ENCODE peak calls at places on chromosomes 12 and 14, in seven cellular contexts. Q is MM.1S; P is NT2/D1; F is astrocyte of the spinal cord; X is GM12878; D is CD4-positive, CD25-positive, alpha-beta regulatory T cell; T is RWPE2. C is an unnamed sample.

GRCh38 chr12:47801904-47802246 is 17.8 kb downstream of the HDAC7 start:
- DNase-seq in F (no peak), P (no peak), D (no peak), Q (no peak), X (no peak), T (no peak), C (no peak)

GRCh38 chr14:74048291-74048690 is 29.1 kb downstream of the BBOF1 start:
- DNase-seq in Q (no peak), X (no peak), D (no peak), T (no peak), F (peak; percentile 5), P (peak; percentile 22), C (no peak)

GRCh38 chr14:98725196-98725595 is 546.8 kb downstream of the BCL11B start:
- DNase-seq in D (no peak), Q (peak; percentile 60), X (no peak), F (no peak), P (no peak), T (no peak), C (no peak)

GRCh38 chr14:98935921-98936320 is 336.1 kb downstream of the BCL11B start:
- DNase-seq in D (no peak), T (peak; percentile 31), P (no peak), Q (no peak), X (no peak), F (no peak), C (no peak)

GRCh38 chr12:106767954-106768501 is 6.5 kb upstream of the RIC8B start:
- DNase-seq in T (no peak), F (peak; percentile 38), P (peak; percentile 82), X (no peak), D (no peak), Q (no peak), C (no peak)

GRCh38 chr12:108484431-108484830 is 30.6 kb upstream of the FICD start:
- DNase-seq in D (no peak), X (no peak), F (no peak), P (no peak), Q (no peak), T (no peak), C (no peak)

GRCh38 chr12:50979369-50980052 is 27.2 kb downstream of the HIGD1C start:
- DNase-seq in X (peak; percentile 39), T (no peak), D (peak; percentile 72), F (no peak), P (no peak), Q (peak; percentile 81), C (no peak)

GRCh38 chr14:22819191-22819988 is 4.2 kb upstream of the SLC7A7 start:
- DNase-seq in Q (peak; percentile 35), X (no peak), P (no peak), F (peak; percentile 80), D (no peak), T (no peak), C (no peak)

GRCh38 chr12:53533476-53533875 is 26.2 kb upstream of the NPFF start:
- DNase-seq in T (no peak), D (no peak), P (no peak), F (no peak), Q (no peak), X (no peak), C (no peak)

GRCh38 chr12:108855284-108856169 is 1.9 kb downstream of the SSH1 start:
- DNase-seq in D (no peak), Q (no peak), T (no peak), X (no peak), P (no peak), F (peak; percentile 40), C (no peak)

GRCh38 chr14:68279437-68279720 is 459.8 kb downstream of the RAD51B start:
- DNase-seq in F (no peak), P (no peak), Q (no peak), T (no peak), D (no peak), X (no peak), C (no peak)

GRCh38 chr14:68278568-68279436 is 459.2 kb downstream of the RAD51B start:
- DNase-seq in Q (no peak), D (no peak), X (no peak), F (peak; percentile 87), T (no peak), P (no peak), C (no peak)

GRCh38 chr14:68281497-68281896 is 461.9 kb downstream of the RAD51B start:
- DNase-seq in X (no peak), P (no peak), F (no peak), D (no peak), T (no peak), Q (no peak), C (no peak)

GRCh38 chr14:68282479-68283377 is 463.1 kb downstream of the RAD51B start:
- DNase-seq in D (peak; percentile 83), P (no peak), F (no peak), Q (peak; percentile 29), X (peak; percentile 86), T (no peak), C (no peak)

GRCh38 chr14:68279777-68280233 is 460.2 kb downstream of the RAD51B start:
- DNase-seq in T (no peak), D (no peak), Q (no peak), X (peak; percentile 97), F (no peak), P (no peak), C (no peak)
- H3K4me3 ChIP-seq in T (no peak overlapping the region), D (no peak overlapping the region), Q (no peak overlapping the region), X (peak overlapping the region; percentile 31), F (no peak overlapping the region), P (no peak overlapping the region), C (no peak overlapping the region)

DNA sequence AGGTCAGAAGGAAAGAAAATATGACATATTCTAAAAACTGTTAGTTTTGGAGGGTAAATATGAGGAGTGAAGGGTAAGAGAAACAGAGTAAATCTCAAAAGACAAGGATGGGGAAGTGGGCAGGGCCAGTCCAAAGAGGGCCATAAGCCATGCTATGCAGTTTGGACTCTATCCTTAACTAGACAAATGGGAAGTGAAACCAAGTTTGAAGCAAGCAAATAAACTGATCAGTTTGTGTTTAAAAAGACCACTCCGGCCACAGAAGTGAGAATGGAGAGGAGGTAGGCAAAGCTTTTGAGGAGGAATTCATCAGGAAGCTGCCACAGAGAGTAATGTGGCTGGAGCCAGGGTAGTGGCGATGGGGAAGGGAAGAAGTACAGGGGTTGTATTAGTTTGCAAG is 37.5 kb upstream of the DAAM1 start:
- DNase-seq in P (no peak), X (no peak), Q (no peak), F (no peak), D (no peak), T (no peak), C (no peak)
- H3K4me3 ChIP-seq in P (no peak overlapping the region), X (no peak overlapping the region), Q (no peak overlapping the region), F (no peak overlapping the region), D (no peak overlapping the region), T (no peak overlapping the region), C (no peak overlapping the region)

GRCh38 chr12:67826946-67827719 is 162.1 kb upstream of the IFNG-AS1 start:
- DNase-seq in Q (no peak), F (no peak), X (no peak), D (no peak), P (no peak), T (no peak), C (no peak)

GRCh38 chr12:67826148-67826547 is 163.1 kb upstream of the IFNG-AS1 start:
- DNase-seq in T (no peak), X (no peak), F (no peak), P (no peak), Q (no peak), D (no peak), C (no peak)

GRCh38 chr12:67832155-67832554 is 157.1 kb upstream of the IFNG-AS1 start:
- DNase-seq in Q (no peak), D (no peak), T (no peak), X (no peak), F (no peak), P (no peak), C (no peak)

GRCh38 chr12:67829873-67830272 is 159.4 kb upstream of the IFNG-AS1 start:
- DNase-seq in P (no peak), X (no peak), T (no peak), Q (no peak), D (no peak), F (no peak), C (no peak)

GRCh38 chr12:67827820-67828383 is 161.3 kb upstream of the IFNG-AS1 start:
- DNase-seq in F (peak; percentile 97), X (no peak), D (peak; percentile 27), Q (no peak), P (peak; percentile 6), T (peak; percentile 71), C (no peak)
- H3K4me3 ChIP-seq in F (peak overlapping the region; percentile 49), X (no peak overlapping the region), D (peak overlapping the region; percentile 65), Q (no peak overlapping the region), P (no peak overlapping the region), T (peak overlapping the region; percentile 15), C (no peak overlapping the region)

DNA sequence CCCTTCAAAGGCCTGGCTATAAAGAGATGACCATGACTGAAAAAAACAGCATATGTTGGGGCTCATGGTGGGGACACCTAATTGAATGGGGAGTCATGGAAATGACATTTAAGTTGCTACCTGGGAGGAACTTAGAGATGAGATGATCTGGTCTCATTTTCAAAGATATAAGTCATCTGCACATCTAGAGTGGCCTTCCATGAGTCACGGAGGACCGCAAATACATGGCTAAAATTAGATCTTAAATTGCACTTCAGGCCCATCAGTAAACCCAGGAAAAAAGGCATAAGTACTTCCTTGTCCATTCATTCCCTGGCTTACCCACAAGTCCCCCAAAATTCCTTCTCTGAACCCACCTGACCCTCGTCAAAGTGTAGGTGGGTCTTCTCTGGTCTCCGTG is 53.4 kb downstream of the SPTB start:
- DNase-seq in T (no peak), F (no peak), X (no peak), P (no peak), Q (no peak), D (no peak), C (no peak)
- H3K4me3 ChIP-seq in T (no peak overlapping the region), F (no peak overlapping the region), X (no peak overlapping the region), P (no peak overlapping the region), Q (no peak overlapping the region), D (no peak overlapping the region), C (no peak overlapping the region)

GRCh38 chr12:85834378-85834777 is 1.8 kb downstream of the RASSF9 start:
- DNase-seq in T (no peak), X (no peak), P (no peak), Q (no peak), D (no peak), F (no peak), C (no peak)

GRCh38 chr12:85836716-85837100 is 499 bp upstream of the RASSF9 start:
- DNase-seq in Q (no peak), D (no peak), X (no peak), T (no peak), F (no peak), P (no peak), C (no peak)

GRCh38 chr12:85833558-85833957 is 2.7 kb downstream of the RASSF9 start:
- DNase-seq in X (no peak), T (no peak), Q (no peak), D (no peak), F (no peak), P (no peak), C (no peak)

GRCh38 chr12:85835810-85836715 is at the start of gene RASSF9:
- DNase-seq in F (peak; percentile 92), Q (no peak), X (no peak), T (no peak), P (no peak), D (no peak), C (no peak)

DNA sequence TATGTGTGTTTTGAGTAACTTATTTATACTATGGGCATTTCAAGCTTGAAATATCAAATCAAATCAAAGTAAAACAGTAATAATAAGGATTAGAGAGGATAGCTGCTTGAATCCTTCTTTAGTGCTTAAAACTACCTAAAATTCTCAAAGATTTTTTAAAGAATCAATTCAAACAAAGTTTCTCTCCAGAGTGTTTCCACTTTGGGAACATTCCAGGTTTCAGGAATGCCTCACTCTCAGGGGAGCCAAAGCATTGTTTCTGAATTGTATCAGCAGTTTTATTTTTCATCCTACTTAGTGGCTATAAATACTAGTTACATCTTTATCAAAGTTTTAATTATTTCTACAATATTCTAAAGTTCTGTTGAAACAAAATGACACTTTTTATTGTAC is 796 bp downstream of the RASSF9 start:
- DNase-seq in D (no peak), P (no peak), T (no peak), Q (no peak), X (no peak), F (peak; percentile 46), C (no peak)
- H3K4me3 ChIP-seq in D (no peak overlapping the region), P (peak overlapping the region; percentile 16), T (peak overlapping the region; percentile 21), Q (no peak overlapping the region), X (no peak overlapping the region), F (peak overlapping the region; percentile 63), C (no peak overlapping the region)